ENCODE peak calls at places on chromosomes 7 and 10, in four cellular contexts. S, J, U and N are unnamed samples.

GRCh38 chr10:101295266-101295665 is 58.7 kb upstream of the BTRC start:
- DNase-seq in S (no peak), J (no peak), U (no peak), N (no peak)

GRCh38 chr10:97399843-97400545 is 1.1 kb downstream of the RRP12 start:
- DNase-seq in S (no peak), J (no peak), U (no peak), N (peak)

GRCh38 chr7:460374-461117 is 59.1 kb downstream of the PDGFA start:
- DNase-seq in S (no peak), J (no peak), U (no peak), N (no peak)

GRCh38 chr7:8261711-8262695 is at the start of gene ICA1:
- DNase-seq in S (peak), J (no peak), U (peak), N (peak)

GRCh38 chr10:6008497-6009142 is 31.3 kb upstream of the IL15RA start:
- DNase-seq in S (no peak), J (no peak), U (no peak), N (no peak)

GRCh38 chr10:76106611-76107010 is 675.2 kb downstream of the LRMDA start:
- DNase-seq in S (no peak), J (no peak), U (no peak), N (no peak)

GRCh38 chr10:127570036-127570435 is 20.9 kb downstream of the NPS start:
- DNase-seq in S (no peak), J (no peak), U (no peak), N (no peak)

GRCh38 chr7:378041-378420 is 88.1 kb downstream of the FOXL3 start:
- DNase-seq in S (peak), J (no peak), U (no peak), N (no peak)

GRCh38 chr7:40866601-40867000 is 731.8 kb downstream of the SUGCT start:
- DNase-seq in S (no peak), J (no peak), U (no peak), N (no peak)

GRCh38 chr10:16890691-16891090 is 73.5 kb upstream of the RSU1 start:
- DNase-seq in S (no peak), J (no peak), U (no peak), N (no peak)

GRCh38 chr10:69794673-69795072 is 7.0 kb upstream of the COL13A1 start:
- DNase-seq in S (no peak), J (no peak), U (no peak), N (no peak)

GRCh38 chr7:82805527-82805960 is 357.1 kb downstream of the PCLO start:
- DNase-seq in S (no peak), J (no peak), U (no peak), N (no peak)

GRCh38 chr7:127996253-127997071 is 34.8 kb downstream of the LRRC4 start:
- DNase-seq in S (no peak), J (no peak), U (no peak), N (no peak)

GRCh38 chr10:59706851-59707797 is 2.5 kb downstream of the SLC16A9 start:
- DNase-seq in S (no peak), J (no peak), U (no peak), N (no peak)

GRCh38 chr7:79308176-79308575 is 145.3 kb downstream of the MAGI2 start:
- DNase-seq in S (no peak), J (no peak), U (no peak), N (no peak)

GRCh38 chr7:156943091-156944041 is 6.1 kb upstream of the NOM1 start:
- DNase-seq in S (no peak), J (no peak), U (no peak), N (no peak)

GRCh38 chr7:24943096-24943948 is 36.7 kb downstream of the OSBPL3 start:
- DNase-seq in S (no peak), J (no peak), U (no peak), N (no peak)

GRCh38 chr7:1085910-1086421 is 1.9 kb upstream of the GPER1 start:
- DNase-seq in S (no peak), J (no peak), U (no peak), N (no peak)

GRCh38 chr7:107446988-107447387 is 22.9 kb upstream of the GPR22 start:
- DNase-seq in S (no peak), J (no peak), U (no peak), N (no peak)

GRCh38 chr10:17431871-17432311 is 22.5 kb downstream of the ST8SIA6 start:
- DNase-seq in S (no peak), J (no peak), U (no peak), N (no peak)

GRCh38 chr7:108605582-108606173 is 36.0 kb downstream of the DNAJB9 start:
- DNase-seq in S (no peak), J (no peak), U (no peak), N (no peak)

GRCh38 chr7:15326044-15326644 is 235.7 kb downstream of the AGMO start:
- DNase-seq in S (no peak), J (no peak), U (no peak), N (peak)

GRCh38 chr7:5394264-5395105 is 29.1 kb downstream of the TNRC18 start:
- DNase-seq in S (no peak), J (no peak), U (no peak), N (no peak)

GRCh38 chr10:107081644-107082043 is 82.9 kb downstream of the SORCS1 start:
- DNase-seq in S (no peak), J (peak), U (no peak), N (peak)

GRCh38 chr7:421056-421991 is 98.3 kb downstream of the PDGFA start:
- DNase-seq in S (no peak), J (no peak), U (no peak), N (no peak)

GRCh38 chr10:30553625-30554442 is 75.7 kb downstream of the LYZL2 start:
- DNase-seq in S (peak), J (no peak), U (peak), N (no peak)

GRCh38 chr7:45084901-45085618 is 3.7 kb downstream of the NACAD start:
- DNase-seq in S (no peak), J (no peak), U (peak), N (no peak)

GRCh38 chr10:43970747-43971146 is 322.1 kb upstream of the ZNF32 start:
- DNase-seq in S (no peak), J (no peak), U (no peak), N (no peak)

GRCh38 chr10:14554843-14555205 is 219.9 kb downstream of the FAM107B start:
- DNase-seq in S (no peak), J (no peak), U (no peak), N (peak)

GRCh38 chr7:84916161-84916560 is 270.7 kb downstream of the SEMA3D start:
- DNase-seq in S (no peak), J (no peak), U (no peak), N (no peak)

GRCh38 chr10:94858022-94858421 is 80.4 kb upstream of the CYP2C9 start:
- DNase-seq in S (no peak), J (no peak), U (no peak), N (peak)

GRCh38 chr7:133662276-133662675 is 409.4 kb downstream of the EXOC4 start:
- DNase-seq in S (no peak), J (no peak), U (no peak), N (no peak)

GRCh38 chr10:26841733-26842317 is 18.9 kb downstream of the ABI1 start:
- DNase-seq in S (no peak), J (no peak), U (no peak), N (no peak)

GRCh38 chr7:159200421-159200820 is 55.8 kb upstream of the VIPR2 start:
- DNase-seq in S (no peak), J (no peak), U (no peak), N (no peak)
- H3K4me3 ChIP-seq in S (no peak), J (no peak), U (no peak), N (no peak)

DNA sequence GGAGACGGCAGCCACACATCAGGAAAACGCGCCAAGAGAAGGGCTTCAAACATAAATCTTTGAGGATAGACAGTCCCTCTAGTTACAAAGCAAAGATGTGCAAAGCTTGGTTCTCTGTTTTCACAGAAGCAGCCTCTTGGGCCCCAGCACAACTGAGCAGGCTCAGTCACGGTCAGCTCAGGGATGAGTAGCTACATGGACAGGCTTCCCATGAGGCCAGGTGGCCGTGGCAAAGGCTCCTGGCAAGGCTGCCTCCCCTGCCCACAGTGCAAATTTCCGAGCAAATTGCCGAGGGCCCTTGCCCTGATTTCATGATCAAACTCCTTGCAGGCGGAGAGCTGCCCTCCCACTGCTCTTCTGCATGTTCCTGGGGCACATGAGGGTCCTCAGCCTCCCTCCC is 37.8 kb upstream of the EN2 start:
- DNase-seq in S (no peak), J (no peak), U (no peak), N (no peak)
- TF ChIP-seq CTCF in S (no peak), J (no peak), U (no peak), N (no peak)

DNA sequence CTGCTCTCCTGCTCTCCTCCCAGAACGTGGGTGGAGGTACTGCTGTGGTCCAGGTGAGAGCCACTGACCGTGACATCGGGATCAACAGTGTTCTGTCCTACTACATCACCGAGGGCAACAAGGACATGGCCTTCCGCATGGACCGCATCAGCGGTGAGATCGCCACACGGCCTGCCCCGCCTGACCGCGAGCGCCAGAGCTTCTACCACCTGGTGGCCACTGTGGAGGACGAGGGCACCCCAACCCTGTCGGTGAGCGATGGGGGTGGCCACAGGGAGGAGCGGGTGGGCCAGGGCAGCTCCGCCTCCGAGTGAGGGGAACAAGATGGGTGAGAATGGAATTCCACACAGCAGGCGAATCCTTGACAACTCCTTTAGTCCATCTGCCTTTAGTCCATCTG is 22.1 kb upstream of the C10orf105 start:
- DNase-seq in S (no peak), J (no peak), U (no peak), N (no peak)
- H3K4me3 ChIP-seq in S (no peak), J (no peak), U (no peak), N (no peak)

GRCh38 chr10:71266918-71267442 is 52.1 kb upstream of the SLC29A3 start:
- DNase-seq in S (no peak), J (no peak), U (no peak), N (no peak)

GRCh38 chr10:71269301-71270288 is 49.5 kb upstream of the SLC29A3 start:
- DNase-seq in S (no peak), J (no peak), U (no peak), N (no peak)

GRCh38 chr10:71267508-71268240 is 51.4 kb upstream of the SLC29A3 start:
- DNase-seq in S (no peak), J (no peak), U (no peak), N (no peak)

GRCh38 chr10:71268751-71269150 is 50.3 kb upstream of the SLC29A3 start:
- DNase-seq in S (no peak), J (no peak), U (no peak), N (no peak)

GRCh38 chr10:71268247-71268691 is 50.8 kb upstream of the SLC29A3 start:
- DNase-seq in S (no peak), J (no peak), U (no peak), N (no peak)
- TF ChIP-seq CTCF in S (peak), J (no peak), U (peak), N (peak)